ENCODE peak calls at places on chromosomes 12 and 14, in four cellular contexts. One of them, this sample, is unnamed.

GRCh38 chr14:31265701-31266398 is 58.3 kb upstream of the HECTD1 start:
- DNase-seq in stimulated activated naive CD8-positive, alpha-beta T cell treated with anti-CD3 and anti-CD28 coated beads, Interleukin-15, Interleukin-2, amounts not matched to agents 100 U/mL and 50 U/mL, for 24 hours: no peak
- DNase-seq in iris pigment epithelial cell: no peak
- DNase-seq in A549: no peak
- DNase-seq in this sample: no peak

GRCh38 chr12:126437934-126438333 is 1372.7 kb downstream of the AACS start:
- DNase-seq in A549: no peak
- DNase-seq in iris pigment epithelial cell: no peak
- DNase-seq in stimulated activated naive CD8-positive, alpha-beta T cell treated with anti-CD3 and anti-CD28 coated beads, Interleukin-15, Interleukin-2, amounts not matched to agents 100 U/mL and 50 U/mL, for 24 hours: no peak
- DNase-seq in this sample: no peak

GRCh38 chr12:111488798-111489197 is 83.1 kb downstream of the SH2B3 start:
- DNase-seq in A549: no peak
- DNase-seq in stimulated activated naive CD8-positive, alpha-beta T cell treated with anti-CD3 and anti-CD28 coated beads, Interleukin-15, Interleukin-2, amounts not matched to agents 100 U/mL and 50 U/mL, for 24 hours: no peak
- DNase-seq in iris pigment epithelial cell: no peak
- DNase-seq in this sample: no peak

GRCh38 chr12:2231011-2231595 is 178.3 kb downstream of the CACNA1C start:
- DNase-seq in iris pigment epithelial cell: no peak
- DNase-seq in A549: no peak
- DNase-seq in stimulated activated naive CD8-positive, alpha-beta T cell treated with anti-CD3 and anti-CD28 coated beads, Interleukin-15, Interleukin-2, amounts not matched to agents 100 U/mL and 50 U/mL, for 24 hours: no peak
- DNase-seq in this sample: no peak

GRCh38 chr12:52809166-52809565 is 4.8 kb downstream of the KRT4 start:
- DNase-seq in iris pigment epithelial cell: no peak
- DNase-seq in stimulated activated naive CD8-positive, alpha-beta T cell treated with anti-CD3 and anti-CD28 coated beads, Interleukin-15, Interleukin-2, amounts not matched to agents 100 U/mL and 50 U/mL, for 24 hours: no peak
- DNase-seq in A549: no peak
- DNase-seq in this sample: no peak

GRCh38 chr14:29643415-29644206 is 284.0 kb downstream of the PRKD1 start:
- DNase-seq in A549: peak
- DNase-seq in iris pigment epithelial cell: peak
- DNase-seq in stimulated activated naive CD8-positive, alpha-beta T cell treated with anti-CD3 and anti-CD28 coated beads, Interleukin-15, Interleukin-2, amounts not matched to agents 100 U/mL and 50 U/mL, for 24 hours: no peak
- DNase-seq in this sample: no peak

GRCh38 chr14:90426663-90427062 is 29.8 kb downstream of the CALM1 start:
- DNase-seq in A549: no peak
- DNase-seq in iris pigment epithelial cell: peak
- DNase-seq in stimulated activated naive CD8-positive, alpha-beta T cell treated with anti-CD3 and anti-CD28 coated beads, Interleukin-15, Interleukin-2, amounts not matched to agents 100 U/mL and 50 U/mL, for 24 hours: no peak
- DNase-seq in this sample: no peak

GRCh38 chr12:13435535-13435934 is 239.0 kb downstream of the EMP1 start:
- DNase-seq in stimulated activated naive CD8-positive, alpha-beta T cell treated with anti-CD3 and anti-CD28 coated beads, Interleukin-15, Interleukin-2, amounts not matched to agents 100 U/mL and 50 U/mL, for 24 hours: no peak
- DNase-seq in iris pigment epithelial cell: no peak
- DNase-seq in A549: no peak
- DNase-seq in this sample: no peak

GRCh38 chr14:21136024-21136423 is 19.8 kb downstream of the OR5AU1 start:
- DNase-seq in iris pigment epithelial cell: peak
- DNase-seq in A549: peak
- DNase-seq in stimulated activated naive CD8-positive, alpha-beta T cell treated with anti-CD3 and anti-CD28 coated beads, Interleukin-15, Interleukin-2, amounts not matched to agents 100 U/mL and 50 U/mL, for 24 hours: no peak
- DNase-seq in this sample: no peak

GRCh38 chr12:101829639-101830390 is 944 bp downstream of the GNPTAB start:
- DNase-seq in iris pigment epithelial cell: no peak
- DNase-seq in A549: no peak
- DNase-seq in stimulated activated naive CD8-positive, alpha-beta T cell treated with anti-CD3 and anti-CD28 coated beads, Interleukin-15, Interleukin-2, amounts not matched to agents 100 U/mL and 50 U/mL, for 24 hours: no peak
- DNase-seq in this sample: no peak

GRCh38 chr14:61320806-61321384 is 484 bp upstream of the PRKCH start:
- DNase-seq in A549: no peak
- DNase-seq in iris pigment epithelial cell: no peak
- DNase-seq in stimulated activated naive CD8-positive, alpha-beta T cell treated with anti-CD3 and anti-CD28 coated beads, Interleukin-15, Interleukin-2, amounts not matched to agents 100 U/mL and 50 U/mL, for 24 hours: no peak
- DNase-seq in this sample: no peak

GRCh38 chr12:57235012-57235727 is 5.7 kb downstream of the SHMT2 start:
- DNase-seq in A549: no peak
- DNase-seq in stimulated activated naive CD8-positive, alpha-beta T cell treated with anti-CD3 and anti-CD28 coated beads, Interleukin-15, Interleukin-2, amounts not matched to agents 100 U/mL and 50 U/mL, for 24 hours: no peak
- DNase-seq in iris pigment epithelial cell: peak
- DNase-seq in this sample: peak